ENCODE peak calls at places on chromosomes 1 and 21, in seven cellular contexts. One of them, this sample, is unnamed.

GRCh38 chr1:55318111-55318817 is 103.1 kb upstream of the USP24 start:
- DNase-seq in upper lobe of right lung: no peak
- DNase-seq in body of pancreas: no peak
- DNase-seq in pancreas: no peak
- DNase-seq in brain microvascular endothelial cell: peak
- DNase-seq in Calu3: no peak
- DNase-seq in bronchial epithelial cell: no peak
- DNase-seq in this sample: no peak

GRCh38 chr1:6353948-6354658 is 39.5 kb downstream of the ACOT7 start:
- DNase-seq in upper lobe of right lung: peak
- DNase-seq in body of pancreas: peak
- DNase-seq in pancreas: peak
- DNase-seq in brain microvascular endothelial cell: no peak
- DNase-seq in Calu3: no peak
- DNase-seq in bronchial epithelial cell: no peak
- DNase-seq in this sample: peak

GRCh38 chr1:71565267-71565666 is 484.4 kb upstream of the ZRANB2 start:
- DNase-seq in upper lobe of right lung: no peak
- DNase-seq in body of pancreas: no peak
- DNase-seq in pancreas: no peak
- DNase-seq in brain microvascular endothelial cell: no peak
- DNase-seq in Calu3: no peak
- DNase-seq in bronchial epithelial cell: peak
- DNase-seq in this sample: no peak

GRCh38 chr1:6097117-6097595 is 51.5 kb downstream of the KCNAB2 start:
- DNase-seq in upper lobe of right lung: no peak
- DNase-seq in body of pancreas: no peak
- DNase-seq in pancreas: no peak
- DNase-seq in brain microvascular endothelial cell: no peak
- DNase-seq in Calu3: no peak
- DNase-seq in bronchial epithelial cell: no peak
- DNase-seq in this sample: peak

GRCh38 chr1:46448109-46448911 is 41.3 kb upstream of the DMBX1 start:
- DNase-seq in upper lobe of right lung: no peak
- DNase-seq in body of pancreas: no peak
- DNase-seq in pancreas: no peak
- DNase-seq in brain microvascular endothelial cell: no peak
- DNase-seq in Calu3: no peak
- DNase-seq in bronchial epithelial cell: no peak
- DNase-seq in this sample: no peak

GRCh38 chr21:33267250-33267649 is 1.1 kb downstream of the IL10RB start:
- DNase-seq in upper lobe of right lung: no peak
- DNase-seq in body of pancreas: no peak
- DNase-seq in pancreas: no peak
- DNase-seq in brain microvascular endothelial cell: no peak
- DNase-seq in Calu3: no peak
- DNase-seq in bronchial epithelial cell: no peak
- DNase-seq in this sample: no peak

GRCh38 chr1:209527993-209528392 is 55.5 kb upstream of the CAMK1G start:
- DNase-seq in upper lobe of right lung: no peak
- DNase-seq in body of pancreas: peak
- DNase-seq in pancreas: peak
- DNase-seq in brain microvascular endothelial cell: peak
- DNase-seq in Calu3: peak
- DNase-seq in bronchial epithelial cell: peak
- DNase-seq in this sample: no peak

GRCh38 chr1:86866665-86867064 is 47.3 kb downstream of the SELENOF start:
- DNase-seq in upper lobe of right lung: no peak
- DNase-seq in body of pancreas: no peak
- DNase-seq in pancreas: no peak
- DNase-seq in brain microvascular endothelial cell: peak
- DNase-seq in Calu3: no peak
- DNase-seq in bronchial epithelial cell: peak
- DNase-seq in this sample: no peak

GRCh38 chr1:200903793-200904192 is 9.1 kb downstream of the INAVA start:
- DNase-seq in upper lobe of right lung: no peak
- DNase-seq in body of pancreas: no peak
- DNase-seq in pancreas: no peak
- DNase-seq in brain microvascular endothelial cell: no peak
- DNase-seq in Calu3: no peak
- DNase-seq in bronchial epithelial cell: no peak
- DNase-seq in this sample: no peak

GRCh38 chr21:31623664-31624063 is 35.8 kb upstream of the SOD1 start:
- DNase-seq in upper lobe of right lung: no peak
- DNase-seq in body of pancreas: no peak
- DNase-seq in pancreas: no peak
- DNase-seq in brain microvascular endothelial cell: no peak
- DNase-seq in Calu3: no peak
- DNase-seq in bronchial epithelial cell: no peak
- DNase-seq in this sample: no peak

GRCh38 chr21:33109574-33110339 is 39.8 kb downstream of the OLIG1 start:
- DNase-seq in upper lobe of right lung: no peak
- DNase-seq in body of pancreas: no peak
- DNase-seq in pancreas: no peak
- DNase-seq in brain microvascular endothelial cell: no peak
- DNase-seq in Calu3: no peak
- DNase-seq in bronchial epithelial cell: peak
- DNase-seq in this sample: no peak

GRCh38 chr1:246761386-246761785 is 37.2 kb downstream of the SCCPDH start:
- DNase-seq in upper lobe of right lung: no peak
- DNase-seq in body of pancreas: no peak
- DNase-seq in pancreas: no peak
- DNase-seq in brain microvascular endothelial cell: no peak
- DNase-seq in Calu3: no peak
- DNase-seq in bronchial epithelial cell: peak
- DNase-seq in this sample: no peak

GRCh38 chr1:163922743-163923186 is 601.0 kb downstream of the NUF2 start:
- DNase-seq in upper lobe of right lung: no peak
- DNase-seq in body of pancreas: no peak
- DNase-seq in pancreas: no peak
- DNase-seq in brain microvascular endothelial cell: no peak
- DNase-seq in Calu3: no peak
- DNase-seq in bronchial epithelial cell: no peak
- DNase-seq in this sample: no peak

GRCh38 chr1:186499571-186499970 is 38.7 kb upstream of the PDC start:
- DNase-seq in upper lobe of right lung: no peak
- DNase-seq in body of pancreas: no peak
- DNase-seq in pancreas: no peak
- DNase-seq in brain microvascular endothelial cell: no peak
- DNase-seq in Calu3: no peak
- DNase-seq in bronchial epithelial cell: no peak
- DNase-seq in this sample: no peak

GRCh38 chr1:106889054-106889453 is 167.4 kb upstream of the PRMT6 start:
- DNase-seq in upper lobe of right lung: no peak
- DNase-seq in body of pancreas: no peak
- DNase-seq in pancreas: no peak
- DNase-seq in brain microvascular endothelial cell: no peak
- DNase-seq in Calu3: no peak
- DNase-seq in bronchial epithelial cell: no peak
- DNase-seq in this sample: no peak

GRCh38 chr1:235415008-235415904 is 48.0 kb downstream of the TBCE start:
- DNase-seq in upper lobe of right lung: peak
- DNase-seq in body of pancreas: peak
- DNase-seq in pancreas: peak
- DNase-seq in brain microvascular endothelial cell: peak
- DNase-seq in Calu3: peak
- DNase-seq in bronchial epithelial cell: peak
- DNase-seq in this sample: no peak

GRCh38 chr1:19042675-19043578 is 86.5 kb upstream of the IFFO2 start:
- DNase-seq in upper lobe of right lung: peak
- DNase-seq in body of pancreas: no peak
- DNase-seq in pancreas: no peak
- DNase-seq in brain microvascular endothelial cell: no peak
- DNase-seq in Calu3: peak
- DNase-seq in bronchial epithelial cell: no peak
- DNase-seq in this sample: no peak

GRCh38 chr1:160117709-160118183 is 2.2 kb downstream of the ATP1A2 start:
- DNase-seq in upper lobe of right lung: no peak
- DNase-seq in body of pancreas: peak
- DNase-seq in pancreas: no peak
- DNase-seq in brain microvascular endothelial cell: no peak
- DNase-seq in Calu3: no peak
- DNase-seq in bronchial epithelial cell: no peak
- DNase-seq in this sample: no peak

GRCh38 chr1:17020502-17020901 is 8.8 kb upstream of the ATP13A2 start:
- DNase-seq in upper lobe of right lung: no peak
- DNase-seq in body of pancreas: no peak
- DNase-seq in pancreas: no peak
- DNase-seq in brain microvascular endothelial cell: no peak
- DNase-seq in Calu3: no peak
- DNase-seq in bronchial epithelial cell: no peak
- DNase-seq in this sample: no peak

GRCh38 chr1:155080250-155081228 is 1.9 kb downstream of the EFNA3 start:
- DNase-seq in upper lobe of right lung: no peak
- DNase-seq in body of pancreas: peak
- DNase-seq in pancreas: peak
- DNase-seq in brain microvascular endothelial cell: no peak
- DNase-seq in Calu3: no peak
- DNase-seq in bronchial epithelial cell: no peak
- DNase-seq in this sample: no peak

GRCh38 chr1:155184351-155184811 is 10.7 kb downstream of the TRIM46 start:
- DNase-seq in upper lobe of right lung: no peak
- DNase-seq in body of pancreas: no peak
- DNase-seq in pancreas: peak
- DNase-seq in brain microvascular endothelial cell: no peak
- DNase-seq in Calu3: no peak
- DNase-seq in bronchial epithelial cell: no peak
- DNase-seq in this sample: no peak

GRCh38 chr21:45466330-45467220 is 61.6 kb downstream of the COL18A1 start:
- DNase-seq in upper lobe of right lung: peak
- DNase-seq in body of pancreas: no peak
- DNase-seq in pancreas: no peak
- DNase-seq in brain microvascular endothelial cell: no peak
- DNase-seq in Calu3: no peak
- DNase-seq in bronchial epithelial cell: no peak
- DNase-seq in this sample: no peak

GRCh38 chr1:2052756-2053155 is 2.5 kb downstream of the PRKCZ start:
- DNase-seq in upper lobe of right lung: no peak
- DNase-seq in body of pancreas: no peak
- DNase-seq in pancreas: no peak
- DNase-seq in brain microvascular endothelial cell: no peak
- DNase-seq in Calu3: no peak
- DNase-seq in bronchial epithelial cell: no peak
- DNase-seq in this sample: no peak

GRCh38 chr1:177945943-177946650 is 23.8 kb downstream of the SEC16B start:
- DNase-seq in upper lobe of right lung: no peak
- DNase-seq in body of pancreas: peak
- DNase-seq in pancreas: peak
- DNase-seq in brain microvascular endothelial cell: peak
- DNase-seq in Calu3: peak
- DNase-seq in bronchial epithelial cell: peak
- DNase-seq in this sample: no peak

GRCh38 chr1:169484683-169485426 is 889 bp downstream of the SLC19A2 start:
- DNase-seq in upper lobe of right lung: peak
- DNase-seq in body of pancreas: peak
- DNase-seq in pancreas: peak
- DNase-seq in brain microvascular endothelial cell: peak
- DNase-seq in Calu3: peak
- DNase-seq in bronchial epithelial cell: peak
- DNase-seq in this sample: no peak

GRCh38 chr1:74280642-74281396 is 45.6 kb downstream of the TNNI3K start:
- DNase-seq in upper lobe of right lung: no peak
- DNase-seq in body of pancreas: no peak
- DNase-seq in pancreas: no peak
- DNase-seq in brain microvascular endothelial cell: no peak
- DNase-seq in Calu3: no peak
- DNase-seq in bronchial epithelial cell: no peak
- DNase-seq in this sample: no peak

GRCh38 chr21:35294231-35294898 is 245.3 kb upstream of the RUNX1 start:
- DNase-seq in upper lobe of right lung: no peak
- DNase-seq in body of pancreas: peak
- DNase-seq in pancreas: peak
- DNase-seq in brain microvascular endothelial cell: no peak
- DNase-seq in Calu3: peak
- DNase-seq in bronchial epithelial cell: peak
- DNase-seq in this sample: no peak

GRCh38 chr21:25501996-25502665 is 105.2 kb downstream of the MRPL39 start:
- DNase-seq in upper lobe of right lung: no peak
- DNase-seq in body of pancreas: no peak
- DNase-seq in pancreas: no peak
- DNase-seq in brain microvascular endothelial cell: no peak
- DNase-seq in Calu3: no peak
- DNase-seq in bronchial epithelial cell: peak
- DNase-seq in this sample: no peak

GRCh38 chr1:11707621-11708276 is 16.2 kb downstream of the DRAXIN start:
- DNase-seq in upper lobe of right lung: peak
- DNase-seq in body of pancreas: peak
- DNase-seq in pancreas: peak
- DNase-seq in brain microvascular endothelial cell: no peak
- DNase-seq in Calu3: peak
- DNase-seq in bronchial epithelial cell: no peak
- DNase-seq in this sample: no peak
- TF ChIP-seq CTCF in upper lobe of right lung: no peak
- TF ChIP-seq CTCF in body of pancreas: no peak
- TF ChIP-seq CTCF in pancreas: no peak
- TF ChIP-seq CTCF in brain microvascular endothelial cell: no peak
- TF ChIP-seq CTCF in Calu3: no peak
- TF ChIP-seq CTCF in bronchial epithelial cell: no peak
- TF ChIP-seq CTCF in this sample: no peak

GRCh38 chr1:65449214-65449823 is 28.9 kb downstream of the LEPR start:
- DNase-seq in upper lobe of right lung: no peak
- DNase-seq in body of pancreas: peak
- DNase-seq in pancreas: peak
- DNase-seq in brain microvascular endothelial cell: no peak
- DNase-seq in Calu3: peak
- DNase-seq in bronchial epithelial cell: no peak
- DNase-seq in this sample: no peak
- TF ChIP-seq CTCF in upper lobe of right lung: no peak
- TF ChIP-seq CTCF in body of pancreas: peak
- TF ChIP-seq CTCF in pancreas: no peak
- TF ChIP-seq CTCF in brain microvascular endothelial cell: peak
- TF ChIP-seq CTCF in Calu3: no peak
- TF ChIP-seq CTCF in bronchial epithelial cell: peak
- TF ChIP-seq CTCF in this sample: peak

GRCh38 chr1:218259800-218260199 is 25.3 kb upstream of the RRP15 start:
- DNase-seq in upper lobe of right lung: no peak
- DNase-seq in body of pancreas: peak
- DNase-seq in pancreas: no peak
- DNase-seq in brain microvascular endothelial cell: no peak
- DNase-seq in Calu3: peak
- DNase-seq in bronchial epithelial cell: peak
- DNase-seq in this sample: no peak
- TF ChIP-seq CTCF in upper lobe of right lung: peak
- TF ChIP-seq CTCF in body of pancreas: peak
- TF ChIP-seq CTCF in pancreas: no peak
- TF ChIP-seq CTCF in brain microvascular endothelial cell: peak
- TF ChIP-seq CTCF in Calu3: peak
- TF ChIP-seq CTCF in bronchial epithelial cell: peak
- TF ChIP-seq CTCF in this sample: peak

GRCh38 chr21:42107881-42108553 is 36.9 kb downstream of the UMODL1 start:
- DNase-seq in upper lobe of right lung: peak
- DNase-seq in body of pancreas: peak
- DNase-seq in pancreas: peak
- DNase-seq in brain microvascular endothelial cell: no peak
- DNase-seq in Calu3: peak
- DNase-seq in bronchial epithelial cell: peak
- DNase-seq in this sample: no peak
- TF ChIP-seq CTCF in upper lobe of right lung: peak
- TF ChIP-seq CTCF in body of pancreas: peak
- TF ChIP-seq CTCF in pancreas: peak
- TF ChIP-seq CTCF in brain microvascular endothelial cell: peak
- TF ChIP-seq CTCF in Calu3: no peak
- TF ChIP-seq CTCF in bronchial epithelial cell: peak
- TF ChIP-seq CTCF in this sample: peak